ENCODE peak calls at places on chromosome 22, in five cellular contexts. I, S, M, Y and Z are unnamed samples.

GRCh38 chr22:21755855-21756284 is 20.3 kb upstream of the YPEL1 start:
- DNase-seq in I (peak), S (no peak), M (no peak), Y (no peak), Z (no peak)

GRCh38 chr22:42174062-42174461 is 43.5 kb upstream of the CYP2D6 start:
- DNase-seq in I (peak), S (no peak), M (no peak), Y (no peak), Z (no peak)

GRCh38 chr22:21626735-21627469 is 2.9 kb downstream of the YDJC start:
- DNase-seq in I (no peak), S (no peak), M (no peak), Y (no peak), Z (no peak)

GRCh38 chr22:47165998-47166397 is 403.5 kb downstream of the TBC1D22A start:
- DNase-seq in I (no peak), S (no peak), M (no peak), Y (peak), Z (peak)

GRCh38 chr22:44831885-44832284 is 79.5 kb downstream of the ARHGAP8 start:
- DNase-seq in I (no peak), S (no peak), M (no peak), Y (no peak), Z (no peak)

GRCh38 chr22:39149915-39150847 is 2.3 kb downstream of the CBX7 start:
- DNase-seq in I (no peak), S (no peak), M (no peak), Y (peak), Z (no peak)

GRCh38 chr22:41256254-41256897 is 15.6 kb upstream of the CHADL start:
- DNase-seq in I (peak), S (no peak), M (peak), Y (no peak), Z (no peak)

GRCh38 chr22:33332538-33332937 is 274.4 kb upstream of the SYN3 start:
- DNase-seq in I (no peak), S (no peak), M (no peak), Y (no peak), Z (no peak)

GRCh38 chr22:27224485-27225364 is 567.3 kb downstream of the MIAT start:
- DNase-seq in I (peak), S (no peak), M (no peak), Y (no peak), Z (no peak)

GRCh38 chr22:17699696-17700330 is 61.3 kb downstream of the BCL2L13 start:
- DNase-seq in I (no peak), S (no peak), M (no peak), Y (no peak), Z (no peak)

GRCh38 chr22:31227186-31227585 is 15.1 kb downstream of the LIMK2 start:
- DNase-seq in I (no peak), S (peak), M (no peak), Y (no peak), Z (no peak)